ENCODE peak calls at places on chromosomes 4 and X, in nine cellular contexts. F, E, S, U, V, M, O, B and Z are unnamed samples. For H3K9me3 and H3K4me1, the result is how much of the 10 kb centered on the place peaks cover.

GRCh38 chrX:32155044-32155638 is 1056.2 kb downstream of the DMD start:
- DNase-seq in F (no peak), E (no peak), S (no peak), U (no peak), V (no peak), M (no peak), O (no peak), B (no peak), Z (no peak)

GRCh38 chr4:122539861-122540465 is 80.9 kb downstream of the IL21 start:
- DNase-seq in F (no peak), E (no peak), S (peak), U (no peak), V (no peak), M (no peak), O (no peak), B (no peak), Z (no peak)

GRCh38 chr4:6414578-6414977 is 57.8 kb downstream of the PPP2R2C start:
- DNase-seq in F (no peak), E (no peak), S (no peak), U (no peak), V (no peak), M (no peak), O (no peak), B (no peak), Z (peak)

GRCh38 chr4:19832388-19832787 is 419.3 kb upstream of the SLIT2 start:
- DNase-seq in F (peak), E (no peak), S (no peak), U (no peak), V (no peak), M (no peak), O (no peak), B (no peak), Z (no peak)

GRCh38 chrX:66579219-66579618 is 59.7 kb downstream of the EDA2R start:
- DNase-seq in F (no peak), E (no peak), S (no peak), U (no peak), V (no peak), M (no peak), O (no peak), B (no peak), Z (no peak)

GRCh38 chr4:139950568-139950967 is 203.4 kb downstream of the MAML3 start:
- DNase-seq in F (no peak), E (peak), S (peak), U (no peak), V (no peak), M (no peak), O (peak), B (no peak), Z (no peak)

GRCh38 chr4:77349796-77350195 is 192.8 kb downstream of the CCNG2 start:
- DNase-seq in F (no peak), E (no peak), S (no peak), U (no peak), V (no peak), M (no peak), O (no peak), B (no peak), Z (no peak)

GRCh38 chr4:111066887-111067286 is 444.0 kb upstream of the PITX2 start:
- DNase-seq in F (no peak), E (no peak), S (no peak), U (no peak), V (no peak), M (no peak), O (no peak), B (no peak), Z (no peak)

GRCh38 chr4:110224812-110225211 is 26.4 kb upstream of the ELOVL6 start:
- DNase-seq in F (no peak), E (no peak), S (no peak), U (no peak), V (no peak), M (no peak), O (no peak), B (no peak), Z (no peak)

GRCh38 chrX:82711432-82711831 is 796.7 kb upstream of the POU3F4 start:
- DNase-seq in F (peak), E (no peak), S (no peak), U (no peak), V (no peak), M (no peak), O (no peak), B (no peak), Z (no peak)

GRCh38 chr4:106201373-106201772 is 114.6 kb downstream of the TBCK start:
- DNase-seq in F (peak), E (no peak), S (peak), U (no peak), V (no peak), M (no peak), O (peak), B (no peak), Z (no peak)

DNA sequence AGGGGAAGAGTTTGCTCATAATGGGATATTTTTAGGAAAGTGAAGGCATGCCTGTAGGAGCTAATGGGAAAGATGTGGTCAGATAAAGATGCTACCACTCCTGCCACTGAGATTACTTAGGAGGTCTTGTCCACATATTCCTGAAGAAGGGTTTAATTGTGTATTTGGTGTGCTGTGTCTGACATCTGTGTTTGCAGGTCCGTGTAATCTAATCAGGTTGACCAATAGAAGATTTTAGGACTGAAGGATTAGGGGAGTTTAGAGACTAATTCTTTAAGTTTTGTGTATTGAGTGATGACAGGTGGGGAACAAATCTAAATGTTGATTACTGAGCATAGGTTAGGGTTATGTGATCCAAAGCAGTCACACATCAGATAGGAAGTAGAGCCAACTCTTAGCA is 57.2 kb downstream of the JADE1 start:
- DNase-seq in F (no peak), E (no peak), S (no peak), U (no peak), V (no peak), M (no peak), O (no peak), B (no peak), Z (no peak)
- H3K9me3 ChIP-seq in F (under half), E (under half), S (under half), U (under half), V (under half), M (under half), O (under half), B (under half), Z (under half)

GRCh38 chr4:156623376-156623775 is 348.2 kb downstream of the PDGFC start:
- DNase-seq in F (no peak), E (no peak), S (no peak), U (no peak), V (no peak), M (no peak), O (no peak), B (no peak), Z (no peak)

GRCh38 chr4:156615066-156615514 is 356.5 kb downstream of the PDGFC start:
- DNase-seq in F (peak), E (no peak), S (no peak), U (no peak), V (no peak), M (no peak), O (peak), B (no peak), Z (no peak)

GRCh38 chr4:156614536-156614935 is 357.1 kb downstream of the PDGFC start:
- DNase-seq in F (no peak), E (no peak), S (no peak), U (no peak), V (no peak), M (no peak), O (no peak), B (no peak), Z (no peak)

GRCh38 chr4:156620786-156621185 is 350.8 kb downstream of the PDGFC start:
- DNase-seq in F (no peak), E (no peak), S (no peak), U (no peak), V (no peak), M (no peak), O (no peak), B (no peak), Z (no peak)

DNA sequence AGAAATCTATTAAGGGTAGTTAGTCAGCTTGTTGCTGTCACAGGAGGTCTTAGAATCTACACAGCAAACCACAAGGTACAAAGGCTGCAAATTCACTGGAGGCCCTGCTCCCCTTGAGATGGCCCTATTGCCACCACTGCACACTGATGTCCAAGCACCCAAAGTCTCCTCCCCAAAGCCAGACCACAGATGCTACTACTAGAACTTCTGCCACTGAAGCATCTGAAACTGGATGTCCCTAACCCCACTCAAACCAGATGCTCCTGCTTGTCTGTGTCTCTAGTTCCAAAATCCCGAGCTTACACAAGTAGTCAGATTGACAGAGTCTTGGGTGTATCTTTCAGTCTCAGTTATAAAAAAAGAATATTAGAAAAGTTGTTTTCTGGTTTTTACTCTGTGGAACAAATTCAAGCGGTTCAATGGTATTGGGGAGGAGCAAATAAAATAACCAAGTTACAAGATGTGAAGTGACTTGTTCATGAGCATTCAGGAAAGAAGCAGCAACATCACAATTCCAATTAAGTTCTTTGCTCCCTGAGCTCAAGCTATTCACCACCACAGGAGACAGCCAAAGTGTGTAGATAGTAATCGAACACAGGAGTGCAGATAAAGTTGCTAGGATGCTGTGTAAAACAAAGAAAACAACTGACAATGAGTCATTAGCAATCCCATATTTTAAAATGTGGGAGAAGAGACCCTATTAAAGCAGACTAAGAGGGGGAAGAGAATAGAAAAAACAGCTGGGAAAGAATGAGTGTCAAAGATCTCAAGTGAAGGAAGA is 352.3 kb downstream of the PDGFC start:
- DNase-seq in F (no peak), E (no peak), S (no peak), U (no peak), V (no peak), M (no peak), O (no peak), B (no peak), Z (no peak)
- H3K4me1 ChIP-seq in F (under half), E (under half), S (under half), U (under half), V (under half), M (under half), O (under half), B (under half), Z (under half)

GRCh38 chr4:107083-107443 is 17.2 kb upstream of the ZNF718 start:
- DNase-seq in F (no peak), E (no peak), S (no peak), U (no peak), V (no peak), M (no peak), O (no peak), B (no peak), Z (no peak)
- H3K9me3 ChIP-seq in F (under half), E (under half), S (under half), U (under half), V (under half), M (under half), O (under half), B (under half), Z (under half)

GRCh38 chr4:15034071-15034764 is 31.9 kb downstream of the CPEB2 start:
- DNase-seq in F (no peak), E (no peak), S (no peak), U (no peak), V (no peak), M (no peak), O (peak), B (no peak), Z (no peak)

GRCh38 chr4:15035152-15035551 is 32.9 kb downstream of the CPEB2 start:
- DNase-seq in F (no peak), E (no peak), S (no peak), U (no peak), V (no peak), M (no peak), O (no peak), B (no peak), Z (no peak)

GRCh38 chr4:15042529-15043167 is 40.4 kb downstream of the CPEB2 start:
- DNase-seq in F (no peak), E (no peak), S (no peak), U (no peak), V (no peak), M (no peak), O (no peak), B (no peak), Z (no peak)

GRCh38 chr4:15040916-15041463 is 38.7 kb downstream of the CPEB2 start:
- DNase-seq in F (peak), E (no peak), S (no peak), U (no peak), V (no peak), M (no peak), O (no peak), B (no peak), Z (no peak)

DNA sequence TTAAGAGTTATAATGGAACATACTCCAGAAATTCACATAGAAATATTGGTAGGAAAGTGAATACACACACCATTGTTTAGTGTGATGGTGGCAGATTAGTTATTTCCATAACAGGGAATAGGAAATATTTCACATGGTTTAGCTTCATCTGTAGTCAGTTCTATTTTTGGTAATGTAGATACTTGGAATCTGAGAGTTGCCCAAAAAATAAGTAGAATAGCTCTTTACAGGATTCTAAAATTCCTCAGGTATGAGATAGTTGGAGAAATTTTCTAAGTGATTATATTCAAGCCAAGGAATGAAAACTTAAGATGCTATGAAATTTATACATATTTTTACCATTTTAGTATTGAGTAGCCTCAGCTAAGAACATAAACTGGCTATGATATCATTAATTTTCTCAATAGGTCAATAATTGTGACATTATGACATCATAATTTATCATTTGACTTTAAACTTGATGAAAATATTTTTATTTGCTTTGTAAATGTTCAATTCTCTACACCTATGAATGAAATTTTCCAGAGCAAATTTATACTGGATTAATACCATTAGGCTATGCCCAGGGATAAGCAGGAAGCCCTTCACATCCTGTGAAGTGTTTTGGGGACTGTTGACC is 35.8 kb downstream of the CPEB2 start:
- DNase-seq in F (no peak), E (no peak), S (no peak), U (no peak), V (no peak), M (no peak), O (no peak), B (no peak), Z (no peak)
- H3K4me1 ChIP-seq in F (under half), E (under half), S (under half), U (under half), V (under half), M (under half), O (under half), B (under half), Z (under half)

GRCh38 chr4:152819026-152819645 is 39.4 kb downstream of the ARFIP1 start:
- DNase-seq in F (no peak), E (no peak), S (no peak), U (no peak), V (no peak), M (no peak), O (no peak), B (no peak), Z (peak)
- H3K9me3 ChIP-seq in F (under half), E (under half), S (under half), U (under half), V (under half), M (under half), O (under half), B (under half), Z (under half)